ENCODE peak calls at places on chromosomes 2 and 18, in five cellular contexts. R, Z, Q, X and M are unnamed samples.

GRCh38 chr2:101151859-101152194 is 645 bp upstream of the TBC1D8 start:
- DNase-seq in Q (no peak), R (no peak), X (peak), Z (no peak), M (no peak)

GRCh38 chr2:27916293-27917015 is 25.9 kb downstream of the BABAM2 start:
- DNase-seq in R (no peak), Q (no peak), Z (no peak), X (peak), M (no peak)

GRCh38 chr2:233832869-233833812 is 21.2 kb downstream of the HJURP start:
- DNase-seq in X (peak), Q (peak), Z (peak), R (peak), M (peak)

GRCh38 chr2:196130039-196130825 is 41.1 kb downstream of the STK17B start:
- DNase-seq in R (no peak), Q (no peak), X (no peak), Z (no peak), M (peak)

GRCh38 chr2:115194623-115195022 is 752.2 kb downstream of the DPP10 start:
- DNase-seq in Q (no peak), R (no peak), X (peak), Z (no peak), M (peak)

GRCh38 chr18:3048121-3048520 is 35.2 kb upstream of the LPIN2 start:
- DNase-seq in X (no peak), R (no peak), Z (no peak), Q (no peak), M (no peak)

GRCh38 chr2:240024766-240025165 is 376 bp downstream of the NDUFA10 start:
- DNase-seq in X (no peak), Z (no peak), Q (no peak), R (no peak), M (peak)

GRCh38 chr18:79438089-79438488 is 42.4 kb downstream of the NFATC1 start:
- DNase-seq in X (no peak), Z (no peak), Q (no peak), R (no peak), M (no peak)

GRCh38 chr2:72132981-72133720 is 14.5 kb downstream of the CYP26B1 start:
- DNase-seq in Q (no peak), Z (no peak), R (no peak), X (no peak), M (no peak)

GRCh38 chr18:30754846-30755245 is 287.7 kb downstream of the DSC3 start:
- DNase-seq in Q (no peak), Z (no peak), R (no peak), X (no peak), M (peak)

GRCh38 chr2:161423351-161424178 is 7.5 kb downstream of the TBR1 start:
- DNase-seq in X (no peak), R (peak), Q (peak), Z (no peak), M (no peak)

GRCh38 chr2:232338759-232339106 is 39.8 kb upstream of the ALPP start:
- DNase-seq in Q (no peak), R (no peak), X (no peak), Z (no peak), M (no peak)

GRCh38 chr2:223697921-223698645 is 95.9 kb upstream of the SCG2 start:
- DNase-seq in R (no peak), Z (no peak), Q (peak), X (peak), M (peak)

GRCh38 chr2:219916261-219916660 is 288.8 kb downstream of the SLC4A3 start:
- DNase-seq in Z (no peak), R (no peak), X (no peak), Q (no peak), M (no peak)

GRCh38 chr18:70354080-70354479 is 65.2 kb downstream of the SOCS6 start:
- DNase-seq in R (no peak), X (no peak), Z (no peak), Q (no peak), M (no peak)

GRCh38 chr2:18750662-18751554 is 161.5 kb upstream of the NT5C1B start:
- DNase-seq in X (peak), R (no peak), Q (no peak), Z (no peak), M (peak)

GRCh38 chr2:106261871-106262321 is 67.8 kb upstream of the UXS1 start:
- DNase-seq in Z (no peak), Q (no peak), X (no peak), R (no peak), M (no peak)

GRCh38 chr2:70041666-70042065 is 45.6 kb upstream of the PCBP1 start:
- DNase-seq in Z (no peak), R (no peak), X (peak), Q (no peak), M (no peak)

GRCh38 chr2:191318729-191319078 is 73.5 kb downstream of the MYO1B start:
- DNase-seq in Q (peak), R (no peak), X (peak), Z (no peak), M (peak)

GRCh38 chr2:197135806-197136205 is 174.8 kb downstream of the ANKRD44 start:
- DNase-seq in Z (no peak), X (no peak), Q (no peak), R (no peak), M (no peak)

GRCh38 chr2:210562136-210563080 is 6.0 kb downstream of the CPS1 start:
- DNase-seq in Q (no peak), Z (no peak), R (no peak), X (no peak), M (no peak)

GRCh38 chr2:241813080-241813805 is 4.2 kb downstream of the NEU4 start:
- DNase-seq in Q (no peak), R (peak), X (no peak), Z (no peak), M (no peak)

GRCh38 chr2:36352024-36352398 is 3.6 kb upstream of the CRIM1 start:
- DNase-seq in Q (peak), X (peak), Z (peak), R (peak), M (peak)

GRCh38 chr2:74347747-74348146 is 4.5 kb upstream of the SLC4A5 start:
- DNase-seq in X (no peak), R (no peak), Q (no peak), Z (no peak), M (no peak)

GRCh38 chr2:138321458-138321857 is 180.1 kb upstream of the SPOPL start:
- DNase-seq in Z (peak), X (peak), R (no peak), Q (no peak), M (no peak)

GRCh38 chr2:60780741-60781140 is 24.7 kb downstream of the PAPOLG start:
- DNase-seq in Z (no peak), R (no peak), Q (no peak), X (no peak), M (no peak)

GRCh38 chr2:96151595-96152300 is 6.5 kb upstream of the DUSP2 start:
- DNase-seq in Z (no peak), Q (no peak), X (no peak), R (no peak), M (no peak)